ENCODE peak calls at places on chromosomes 12 and 14, in seven cellular contexts. Q, L, W, E, D, B and Z are unnamed samples.

GRCh38 chr14:99282261-99283050 is 10.5 kb upstream of the BCL11B start:
- DNase-seq in W (no peak), L (no peak), B (no peak), Q (no peak), D (no peak), E (no peak), Z (no peak)

GRCh38 chr14:64584185-64584584 is 34.4 kb downstream of the PPP1R36 start:
- DNase-seq in E (no peak), L (no peak), Q (no peak), D (no peak), B (no peak), W (no peak), Z (no peak)

GRCh38 chr14:61752626-61753025 is 9.6 kb upstream of the SNAPC1 start:
- DNase-seq in D (no peak), B (no peak), Q (no peak), E (peak), W (no peak), L (no peak), Z (peak)

GRCh38 chr12:124345795-124346194 is 50.9 kb downstream of the RFLNA start:
- DNase-seq in B (no peak), W (no peak), E (no peak), D (no peak), L (no peak), Q (no peak), Z (no peak)

GRCh38 chr12:13976028-13976584 is 5.3 kb downstream of the GRIN2B start:
- DNase-seq in B (no peak), E (no peak), Q (no peak), W (no peak), D (no peak), L (no peak), Z (no peak)

GRCh38 chr14:74308695-74309094 is 6.0 kb upstream of the ABCD4 start:
- DNase-seq in L (no peak), W (no peak), Q (no peak), E (no peak), D (no peak), B (no peak), Z (no peak)

GRCh38 chr12:123519151-123520001 is 14.1 kb downstream of the RILPL1 start:
- DNase-seq in L (no peak), Q (no peak), B (no peak), D (peak), E (peak), W (no peak), Z (peak)

GRCh38 chr14:38208825-38209562 is 1.3 kb downstream of the SSTR1 start:
- DNase-seq in B (peak), W (peak), D (no peak), E (peak), Q (no peak), L (no peak), Z (peak)

GRCh38 chr12:113334786-113335539 is at the start of gene SLC8B1:
- DNase-seq in D (peak), W (peak), B (peak), E (peak), Q (peak), L (peak), Z (peak)

GRCh38 chr14:27528328-27528727 is 930.5 kb upstream of the NOVA1 start:
- DNase-seq in E (no peak), B (peak), Q (no peak), W (no peak), D (no peak), L (no peak), Z (peak)

GRCh38 chr12:29611906-29612305 is 114.4 kb upstream of the OVCH1 start:
- DNase-seq in D (peak), Q (no peak), B (no peak), E (peak), W (no peak), L (no peak), Z (peak)

GRCh38 chr12:15428632-15429031 is 106.3 kb downstream of the PTPRO start:
- DNase-seq in B (no peak), E (no peak), L (no peak), W (no peak), D (no peak), Q (no peak), Z (no peak)

GRCh38 chr14:58598028-58598850 is 39.5 kb upstream of the DACT1 start:
- DNase-seq in E (no peak), Q (no peak), L (no peak), D (no peak), B (no peak), W (no peak), Z (no peak)

GRCh38 chr14:69815556-69815955 is 18.5 kb upstream of the SLC10A1 start:
- DNase-seq in L (no peak), E (no peak), Q (no peak), W (no peak), D (no peak), B (no peak), Z (no peak)

GRCh38 chr14:51472881-51473280 is 178.8 kb upstream of the FRMD6 start:
- DNase-seq in E (peak), Q (no peak), L (no peak), D (no peak), W (no peak), B (no peak), Z (no peak)

GRCh38 chr12:75933136-75933535 is 98.4 kb downstream of the PHLDA1 start:
- DNase-seq in W (no peak), B (no peak), E (peak), Q (no peak), D (peak), L (no peak), Z (peak)

GRCh38 chr12:29032431-29032830 is 116.6 kb upstream of the FAR2 start:
- DNase-seq in L (no peak), E (no peak), Q (no peak), B (no peak), W (no peak), D (no peak), Z (no peak)

GRCh38 chr12:77679701-77680100 is 151.0 kb upstream of the NAV3 start:
- DNase-seq in E (no peak), Q (no peak), W (no peak), D (no peak), B (peak), L (no peak), Z (no peak)

GRCh38 chr12:99959549-99960170 is 25.1 kb downstream of the ANKS1B start:
- DNase-seq in L (no peak), B (no peak), E (no peak), W (no peak), D (peak), Q (no peak), Z (peak)

GRCh38 chr12:130126023-130126432 is 36.2 kb upstream of the FZD10 start:
- DNase-seq in B (no peak), Q (no peak), D (peak), E (no peak), L (no peak), W (no peak), Z (no peak)

GRCh38 chr14:56797569-56798446 is 12.5 kb downstream of the OTX2 start:
- DNase-seq in B (peak), E (no peak), Q (no peak), L (no peak), W (peak), D (no peak), Z (no peak)

GRCh38 chr14:55274760-55275159 is 3.5 kb downstream of the FBXO34 start:
- DNase-seq in D (peak), W (no peak), E (peak), B (no peak), Q (no peak), L (no peak), Z (peak)

GRCh38 chr12:17661250-17661649 is 428.7 kb downstream of the RERGL start:
- DNase-seq in E (no peak), D (peak), L (no peak), B (no peak), Q (no peak), W (no peak), Z (no peak)

GRCh38 chr14:100339757-100340453 is 16.8 kb downstream of the SLC25A47 start:
- DNase-seq in W (no peak), B (no peak), E (no peak), Q (no peak), L (no peak), D (no peak), Z (no peak)

GRCh38 chr14:22875003-22875747 is 3.6 kb downstream of the LRP10 start:
- DNase-seq in W (no peak), E (no peak), B (no peak), D (no peak), L (no peak), Q (no peak), Z (no peak)

GRCh38 chr14:105711841-105712460 is 185.6 kb downstream of the TMEM121 start:
- DNase-seq in W (no peak), B (no peak), E (no peak), L (no peak), Q (no peak), D (no peak), Z (no peak)

GRCh38 chr12:1529862-1530591 is 64.4 kb downstream of the FBXL14 start:
- DNase-seq in E (peak), Q (no peak), L (peak), W (peak), B (peak), D (no peak), Z (no peak)

GRCh38 chr12:72289633-72290032 is 17.5 kb downstream of the TRHDE start:
- DNase-seq in L (no peak), Q (no peak), E (peak), W (no peak), D (no peak), B (no peak), Z (peak)

GRCh38 chr12:108237272-108237671 is 101.8 kb downstream of the CMKLR1 start:
- DNase-seq in L (no peak), E (peak), Q (no peak), W (peak), B (no peak), D (no peak), Z (no peak)

GRCh38 chr12:88242161-88242925 is 100.2 kb downstream of the TMTC3 start:
- DNase-seq in W (no peak), B (no peak), Q (no peak), D (peak), L (no peak), E (peak), Z (peak)

GRCh38 chr12:117472983-117473382 is 111.6 kb upstream of the NOS1 start:
- DNase-seq in E (no peak), L (no peak), D (no peak), W (peak), Q (no peak), B (no peak), Z (no peak)

GRCh38 chr12:6950401-6950801 is 755 bp upstream of the PTPN6 start:
- DNase-seq in E (no peak), Q (no peak), D (no peak), L (no peak), W (no peak), B (no peak), Z (no peak)

GRCh38 chr12:88371416-88372183 is 208.7 kb downstream of the KITLG start:
- DNase-seq in E (peak), L (no peak), D (peak), Q (no peak), W (no peak), B (no peak), Z (peak)